ENCODE peak calls at places on chromosome 12, in nine cellular contexts. One of them, this sample, is unnamed.

GRCh38 chr12:67484788-67485480 is 163.6 kb upstream of the DYRK2 start:
- DNase-seq in right atrium auricular region: no peak
- DNase-seq in OCI-LY7: peak; percentile 28
- DNase-seq in body of pancreas: no peak
- DNase-seq in MM.1S: peak; percentile 88
- DNase-seq in suprapubic skin: no peak
- DNase-seq in stomach: no peak
- DNase-seq in GM23338: no peak
- DNase-seq in left ventricle myocardium inferior: no peak
- DNase-seq in this sample: peak; percentile 26

GRCh38 chr12:127149226-127149964 is 1117.6 kb upstream of the TMEM132C start:
- DNase-seq in right atrium auricular region: no peak
- DNase-seq in OCI-LY7: no peak
- DNase-seq in body of pancreas: no peak
- DNase-seq in MM.1S: no peak
- DNase-seq in suprapubic skin: no peak
- DNase-seq in stomach: no peak
- DNase-seq in GM23338: no peak
- DNase-seq in left ventricle myocardium inferior: no peak
- DNase-seq in this sample: no peak

GRCh38 chr12:52573743-52574142 is at the start of gene KRT74:
- DNase-seq in right atrium auricular region: no peak
- DNase-seq in OCI-LY7: no peak
- DNase-seq in body of pancreas: no peak
- DNase-seq in MM.1S: no peak
- DNase-seq in suprapubic skin: no peak
- DNase-seq in stomach: no peak
- DNase-seq in GM23338: no peak
- DNase-seq in left ventricle myocardium inferior: no peak
- DNase-seq in this sample: no peak

GRCh38 chr12:130633771-130634170 is 82.3 kb downstream of the RIMBP2 start:
- DNase-seq in right atrium auricular region: no peak
- DNase-seq in OCI-LY7: no peak
- DNase-seq in body of pancreas: peak; percentile 44
- DNase-seq in MM.1S: no peak
- DNase-seq in suprapubic skin: peak; percentile 77
- DNase-seq in stomach: peak; percentile 29
- DNase-seq in GM23338: peak; percentile 53
- DNase-seq in left ventricle myocardium inferior: no peak
- DNase-seq in this sample: no peak

GRCh38 chr12:131263626-131264025 is 309.9 kb downstream of the ADGRD1 start:
- DNase-seq in right atrium auricular region: no peak
- DNase-seq in OCI-LY7: no peak
- DNase-seq in body of pancreas: no peak
- DNase-seq in MM.1S: no peak
- DNase-seq in suprapubic skin: no peak
- DNase-seq in stomach: no peak
- DNase-seq in GM23338: no peak
- DNase-seq in left ventricle myocardium inferior: no peak
- DNase-seq in this sample: no peak

GRCh38 chr12:116624516-116624915 is 65.3 kb downstream of the MAP1LC3B2 start:
- DNase-seq in right atrium auricular region: no peak
- DNase-seq in OCI-LY7: no peak
- DNase-seq in body of pancreas: no peak
- DNase-seq in MM.1S: no peak
- DNase-seq in suprapubic skin: no peak
- DNase-seq in stomach: no peak
- DNase-seq in GM23338: no peak
- DNase-seq in left ventricle myocardium inferior: no peak
- DNase-seq in this sample: no peak

GRCh38 chr12:19014243-19014642 is 115.3 kb upstream of the PLEKHA5 start:
- DNase-seq in right atrium auricular region: no peak
- DNase-seq in OCI-LY7: no peak
- DNase-seq in body of pancreas: no peak
- DNase-seq in MM.1S: no peak
- DNase-seq in suprapubic skin: no peak
- DNase-seq in stomach: no peak
- DNase-seq in GM23338: no peak
- DNase-seq in left ventricle myocardium inferior: no peak
- DNase-seq in this sample: no peak

GRCh38 chr12:54300732-54301427 is at the start of gene NFE2:
- DNase-seq in right atrium auricular region: no peak
- DNase-seq in OCI-LY7: no peak
- DNase-seq in body of pancreas: peak; percentile 61
- DNase-seq in MM.1S: peak; percentile 37
- DNase-seq in suprapubic skin: peak; percentile 84
- DNase-seq in stomach: peak; percentile 66
- DNase-seq in GM23338: peak; percentile 92
- DNase-seq in left ventricle myocardium inferior: peak; percentile 37
- DNase-seq in this sample: peak; percentile 48

GRCh38 chr12:88578821-88579518 is 1.3 kb downstream of the KITLG start:
- DNase-seq in right atrium auricular region: no peak
- DNase-seq in OCI-LY7: no peak
- DNase-seq in body of pancreas: peak; percentile 19
- DNase-seq in MM.1S: no peak
- DNase-seq in suprapubic skin: no peak
- DNase-seq in stomach: no peak
- DNase-seq in GM23338: peak; percentile 77
- DNase-seq in left ventricle myocardium inferior: no peak
- DNase-seq in this sample: no peak

GRCh38 chr12:15879413-15879812 is 2.8 kb upstream of the STRAP start:
- DNase-seq in right atrium auricular region: no peak
- DNase-seq in OCI-LY7: no peak
- DNase-seq in body of pancreas: no peak
- DNase-seq in MM.1S: no peak
- DNase-seq in suprapubic skin: no peak
- DNase-seq in stomach: no peak
- DNase-seq in GM23338: no peak
- DNase-seq in left ventricle myocardium inferior: no peak
- DNase-seq in this sample: no peak

GRCh38 chr12:2691340-2692111 is 103.2 kb upstream of the FKBP4 start:
- DNase-seq in right atrium auricular region: no peak
- DNase-seq in OCI-LY7: peak; percentile 3
- DNase-seq in body of pancreas: no peak
- DNase-seq in MM.1S: peak; percentile 85
- DNase-seq in suprapubic skin: no peak
- DNase-seq in stomach: no peak
- DNase-seq in GM23338: peak; percentile 72
- DNase-seq in left ventricle myocardium inferior: no peak
- DNase-seq in this sample: peak; percentile 60

GRCh38 chr12:50164963-50165362 is 2.2 kb downstream of the CERS5 start:
- DNase-seq in right atrium auricular region: no peak
- DNase-seq in OCI-LY7: no peak
- DNase-seq in body of pancreas: no peak
- DNase-seq in MM.1S: no peak
- DNase-seq in suprapubic skin: no peak
- DNase-seq in stomach: no peak
- DNase-seq in GM23338: no peak
- DNase-seq in left ventricle myocardium inferior: no peak
- DNase-seq in this sample: no peak

GRCh38 chr12:112751844-112752243 is 39.7 kb upstream of the RPH3A start:
- DNase-seq in right atrium auricular region: no peak
- DNase-seq in OCI-LY7: no peak
- DNase-seq in body of pancreas: no peak
- DNase-seq in MM.1S: no peak
- DNase-seq in suprapubic skin: no peak
- DNase-seq in stomach: no peak
- DNase-seq in GM23338: no peak
- DNase-seq in left ventricle myocardium inferior: no peak
- DNase-seq in this sample: no peak

GRCh38 chr12:87378526-87378925 is 650.7 kb downstream of the C12orf50 start:
- DNase-seq in right atrium auricular region: no peak
- DNase-seq in OCI-LY7: no peak
- DNase-seq in body of pancreas: no peak
- DNase-seq in MM.1S: no peak
- DNase-seq in suprapubic skin: no peak
- DNase-seq in stomach: no peak
- DNase-seq in GM23338: no peak
- DNase-seq in left ventricle myocardium inferior: no peak
- DNase-seq in this sample: no peak

GRCh38 chr12:104505095-104505819 is 48.5 kb downstream of the CHST11 start:
- DNase-seq in right atrium auricular region: no peak
- DNase-seq in OCI-LY7: peak; percentile 71
- DNase-seq in body of pancreas: no peak
- DNase-seq in MM.1S: no peak
- DNase-seq in suprapubic skin: no peak
- DNase-seq in stomach: no peak
- DNase-seq in GM23338: no peak
- DNase-seq in left ventricle myocardium inferior: no peak
- DNase-seq in this sample: no peak

GRCh38 chr12:104604995-104605675 is 148.4 kb downstream of the CHST11 start:
- DNase-seq in right atrium auricular region: no peak
- DNase-seq in OCI-LY7: no peak
- DNase-seq in body of pancreas: no peak
- DNase-seq in MM.1S: no peak
- DNase-seq in suprapubic skin: peak; percentile 81
- DNase-seq in stomach: no peak
- DNase-seq in GM23338: peak; percentile 49
- DNase-seq in left ventricle myocardium inferior: no peak
- DNase-seq in this sample: no peak

GRCh38 chr12:93751864-93752610 is 74.9 kb downstream of the CRADD start:
- DNase-seq in right atrium auricular region: no peak
- DNase-seq in OCI-LY7: no peak
- DNase-seq in body of pancreas: no peak
- DNase-seq in MM.1S: no peak
- DNase-seq in suprapubic skin: no peak
- DNase-seq in stomach: no peak
- DNase-seq in GM23338: no peak
- DNase-seq in left ventricle myocardium inferior: no peak
- DNase-seq in this sample: no peak

GRCh38 chr12:65511134-65511912 is 232.8 kb downstream of the MSRB3 start:
- DNase-seq in right atrium auricular region: no peak
- DNase-seq in OCI-LY7: no peak
- DNase-seq in body of pancreas: peak; percentile 20
- DNase-seq in MM.1S: no peak
- DNase-seq in suprapubic skin: no peak
- DNase-seq in stomach: no peak
- DNase-seq in GM23338: no peak
- DNase-seq in left ventricle myocardium inferior: peak; percentile 53
- DNase-seq in this sample: no peak

GRCh38 chr12:12510141-12510540 is 52.5 kb downstream of the DUSP16 start:
- DNase-seq in right atrium auricular region: no peak
- DNase-seq in OCI-LY7: no peak
- DNase-seq in body of pancreas: no peak
- DNase-seq in MM.1S: no peak
- DNase-seq in suprapubic skin: no peak
- DNase-seq in stomach: no peak
- DNase-seq in GM23338: no peak
- DNase-seq in left ventricle myocardium inferior: no peak
- DNase-seq in this sample: no peak

GRCh38 chr12:130162267-130162666 is at the start of gene FZD10:
- DNase-seq in right atrium auricular region: no peak
- DNase-seq in OCI-LY7: no peak
- DNase-seq in body of pancreas: no peak
- DNase-seq in MM.1S: no peak
- DNase-seq in suprapubic skin: no peak
- DNase-seq in stomach: no peak
- DNase-seq in GM23338: peak; percentile 62
- DNase-seq in left ventricle myocardium inferior: peak; percentile 47
- DNase-seq in this sample: no peak

GRCh38 chr12:20183563-20183962 is 184.8 kb upstream of the PDE3A start:
- DNase-seq in right atrium auricular region: no peak
- DNase-seq in OCI-LY7: no peak
- DNase-seq in body of pancreas: no peak
- DNase-seq in MM.1S: no peak
- DNase-seq in suprapubic skin: no peak
- DNase-seq in stomach: no peak
- DNase-seq in GM23338: no peak
- DNase-seq in left ventricle myocardium inferior: no peak
- DNase-seq in this sample: no peak

DNA sequence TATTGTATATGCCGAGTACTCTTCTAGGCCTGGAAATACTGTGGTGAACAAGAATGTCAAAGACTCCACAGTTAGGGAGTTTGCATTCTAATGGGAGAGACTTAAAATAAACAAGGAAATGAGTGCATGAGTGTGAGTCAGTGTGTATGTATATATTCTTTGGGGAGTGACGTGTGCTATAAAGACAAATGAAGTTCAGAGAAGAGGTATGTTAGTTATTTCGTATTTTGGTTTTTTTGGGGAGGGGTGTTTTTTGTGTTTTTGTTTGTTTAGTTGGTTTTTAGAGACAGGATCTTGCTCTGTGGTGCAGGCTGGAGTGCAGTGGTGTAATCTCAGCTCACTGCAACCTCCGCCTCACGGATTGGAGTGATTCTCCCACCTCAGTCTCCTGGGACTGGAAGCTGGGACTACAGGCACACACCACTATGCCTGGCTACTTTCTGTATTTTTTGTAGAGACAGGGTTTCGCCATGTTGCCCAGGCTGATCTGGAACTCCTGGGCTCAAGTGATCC is 74.3 kb downstream of the SRGAP1 start:
- DNase-seq in right atrium auricular region: no peak
- DNase-seq in OCI-LY7: no peak
- DNase-seq in body of pancreas: no peak
- DNase-seq in MM.1S: no peak
- DNase-seq in suprapubic skin: no peak
- DNase-seq in stomach: no peak
- DNase-seq in GM23338: no peak
- DNase-seq in left ventricle myocardium inferior: no peak
- DNase-seq in this sample: no peak
- H3K27ac ChIP-seq in right atrium auricular region: no peak overlapping the region
- H3K27ac ChIP-seq in OCI-LY7: no peak overlapping the region
- H3K27ac ChIP-seq in body of pancreas: peak overlapping the region; percentile 40
- H3K27ac ChIP-seq in MM.1S: no peak overlapping the region
- H3K27ac ChIP-seq in suprapubic skin: peak overlapping the region; percentile 74
- H3K27ac ChIP-seq in stomach: peak overlapping the region; percentile 67
- H3K27ac ChIP-seq in GM23338: no peak overlapping the region
- H3K27ac ChIP-seq in left ventricle myocardium inferior: no peak overlapping the region
- H3K27ac ChIP-seq in this sample: no peak overlapping the region

GRCh38 chr12:132432126-132432525 is 57.8 kb upstream of the FBRSL1 start:
- DNase-seq in right atrium auricular region: no peak
- DNase-seq in OCI-LY7: no peak
- DNase-seq in body of pancreas: no peak
- DNase-seq in MM.1S: no peak
- DNase-seq in suprapubic skin: no peak
- DNase-seq in stomach: no peak
- DNase-seq in GM23338: no peak
- DNase-seq in left ventricle myocardium inferior: no peak
- DNase-seq in this sample: no peak
- H3K4me1 ChIP-seq in right atrium auricular region: no peaks in the 10 kb centered on the region
- H3K4me1 ChIP-seq in OCI-LY7: peaks cover 16% of the 10 kb centered on the region
- H3K4me1 ChIP-seq in body of pancreas: peaks cover 66% of the 10 kb centered on the region
- H3K4me1 ChIP-seq in MM.1S: no peaks in the 10 kb centered on the region
- H3K4me1 ChIP-seq in suprapubic skin: peaks cover 47% of the 10 kb centered on the region
- H3K4me1 ChIP-seq in stomach: peaks cover 41% of the 10 kb centered on the region
- H3K4me1 ChIP-seq in GM23338: peaks cover 9% of the 10 kb centered on the region
- H3K4me1 ChIP-seq in left ventricle myocardium inferior: peaks cover 24% of the 10 kb centered on the region
- H3K4me1 ChIP-seq in this sample: peaks cover 14% of the 10 kb centered on the region

GRCh38 chr12:111254106-111254505 is 114.8 kb downstream of the PHETA1 start:
- DNase-seq in right atrium auricular region: no peak
- DNase-seq in OCI-LY7: no peak
- DNase-seq in body of pancreas: no peak
- DNase-seq in MM.1S: no peak
- DNase-seq in suprapubic skin: no peak
- DNase-seq in stomach: no peak
- DNase-seq in GM23338: no peak
- DNase-seq in left ventricle myocardium inferior: no peak
- DNase-seq in this sample: no peak
- H3K27ac ChIP-seq in right atrium auricular region: no peak overlapping the region
- H3K27ac ChIP-seq in OCI-LY7: no peak overlapping the region
- H3K27ac ChIP-seq in body of pancreas: no peak overlapping the region
- H3K27ac ChIP-seq in MM.1S: no peak overlapping the region
- H3K27ac ChIP-seq in suprapubic skin: no peak overlapping the region
- H3K27ac ChIP-seq in stomach: no peak overlapping the region
- H3K27ac ChIP-seq in GM23338: no peak overlapping the region
- H3K27ac ChIP-seq in left ventricle myocardium inferior: no peak overlapping the region
- H3K27ac ChIP-seq in this sample: no peak overlapping the region

GRCh38 chr12:95460105-95460504 is 13.8 kb upstream of the METAP2 start:
- DNase-seq in right atrium auricular region: no peak
- DNase-seq in OCI-LY7: no peak
- DNase-seq in body of pancreas: no peak
- DNase-seq in MM.1S: no peak
- DNase-seq in suprapubic skin: no peak
- DNase-seq in stomach: no peak
- DNase-seq in GM23338: no peak
- DNase-seq in left ventricle myocardium inferior: no peak
- DNase-seq in this sample: no peak
- H3K4me1 ChIP-seq in right atrium auricular region: no peaks in the 10 kb centered on the region
- H3K4me1 ChIP-seq in OCI-LY7: peaks cover 6% of the 10 kb centered on the region
- H3K4me1 ChIP-seq in body of pancreas: peaks cover 11% of the 10 kb centered on the region
- H3K4me1 ChIP-seq in MM.1S: no peaks in the 10 kb centered on the region
- H3K4me1 ChIP-seq in suprapubic skin: no peaks in the 10 kb centered on the region
- H3K4me1 ChIP-seq in stomach: peaks cover 1% of the 10 kb centered on the region
- H3K4me1 ChIP-seq in GM23338: no peaks in the 10 kb centered on the region
- H3K4me1 ChIP-seq in left ventricle myocardium inferior: no peaks in the 10 kb centered on the region
- H3K4me1 ChIP-seq in this sample: no peaks in the 10 kb centered on the region

This sample was measured in naive thymus-derived CD4-positive, alpha-beta T cell.